ENCODE peak calls at places on chromosomes 5 and 9, in nine cellular contexts. One of them, this sample, is unnamed.

GRCh38 chr9:36867241-36867640 is 166.8 kb downstream of the PAX5 start:
- DNase-seq in heart left ventricle: no peak
- DNase-seq in right atrium auricular region: no peak
- DNase-seq in adipocyte: no peak
- DNase-seq in HepG2: no peak
- DNase-seq in neural progenitor cell: no peak
- DNase-seq in SK-N-SH: no peak
- DNase-seq in H1: no peak
- DNase-seq in AG04450: no peak
- DNase-seq in this sample: no peak

GRCh38 chr5:21063146-21063545 is 1075.1 kb upstream of the CDH18 start:
- DNase-seq in AG04450: no peak
- DNase-seq in SK-N-SH: no peak
- DNase-seq in right atrium auricular region: no peak
- DNase-seq in HepG2: no peak
- DNase-seq in neural progenitor cell: no peak
- DNase-seq in H1: no peak
- DNase-seq in heart left ventricle: no peak
- DNase-seq in adipocyte: no peak
- DNase-seq in this sample: no peak

GRCh38 chr5:148542812-148543211 is 111.5 kb downstream of the HTR4 start:
- DNase-seq in adipocyte: no peak
- DNase-seq in right atrium auricular region: no peak
- DNase-seq in AG04450: no peak
- DNase-seq in heart left ventricle: no peak
- DNase-seq in H1: no peak
- DNase-seq in SK-N-SH: no peak
- DNase-seq in neural progenitor cell: no peak
- DNase-seq in HepG2: no peak
- DNase-seq in this sample: no peak

GRCh38 chr9:4225291-4226119 is 74.4 kb downstream of the GLIS3 start:
- DNase-seq in AG04450: peak; percentile 67
- DNase-seq in HepG2: no peak
- DNase-seq in heart left ventricle: no peak
- DNase-seq in H1: no peak
- DNase-seq in neural progenitor cell: no peak
- DNase-seq in SK-N-SH: no peak
- DNase-seq in right atrium auricular region: no peak
- DNase-seq in adipocyte: peak; percentile 56
- DNase-seq in this sample: no peak

GRCh38 chr5:176151286-176151685 is 86.9 kb upstream of the SIMC1 start:
- DNase-seq in HepG2: no peak
- DNase-seq in H1: no peak
- DNase-seq in AG04450: peak; percentile 55
- DNase-seq in neural progenitor cell: no peak
- DNase-seq in adipocyte: peak; percentile 25
- DNase-seq in SK-N-SH: no peak
- DNase-seq in heart left ventricle: no peak
- DNase-seq in right atrium auricular region: no peak
- DNase-seq in this sample: no peak

GRCh38 chr5:118548761-118549160 is 439.6 kb downstream of the DTWD2 start:
- DNase-seq in SK-N-SH: no peak
- DNase-seq in H1: no peak
- DNase-seq in heart left ventricle: no peak
- DNase-seq in AG04450: no peak
- DNase-seq in neural progenitor cell: no peak
- DNase-seq in adipocyte: peak; percentile 95
- DNase-seq in right atrium auricular region: no peak
- DNase-seq in HepG2: peak; percentile 10
- DNase-seq in this sample: no peak

GRCh38 chr9:129702563-129702962 is 37.1 kb downstream of the PRRX2 start:
- DNase-seq in adipocyte: peak; percentile 91
- DNase-seq in AG04450: peak; percentile 69
- DNase-seq in SK-N-SH: no peak
- DNase-seq in HepG2: no peak
- DNase-seq in right atrium auricular region: no peak
- DNase-seq in neural progenitor cell: no peak
- DNase-seq in heart left ventricle: no peak
- DNase-seq in H1: no peak
- DNase-seq in this sample: no peak

GRCh38 chr5:19240150-19240549 is 747.9 kb downstream of the CDH18 start:
- DNase-seq in neural progenitor cell: no peak
- DNase-seq in SK-N-SH: no peak
- DNase-seq in HepG2: no peak
- DNase-seq in right atrium auricular region: no peak
- DNase-seq in heart left ventricle: no peak
- DNase-seq in AG04450: no peak
- DNase-seq in adipocyte: peak; percentile 60
- DNase-seq in H1: no peak
- DNase-seq in this sample: no peak

GRCh38 chr5:175521313-175521833 is 43.0 kb downstream of the SFXN1 start:
- DNase-seq in heart left ventricle: no peak
- DNase-seq in H1: no peak
- DNase-seq in SK-N-SH: no peak
- DNase-seq in neural progenitor cell: no peak
- DNase-seq in right atrium auricular region: no peak
- DNase-seq in AG04450: no peak
- DNase-seq in HepG2: no peak
- DNase-seq in adipocyte: no peak
- DNase-seq in this sample: no peak

GRCh38 chr5:81995407-81995806 is 23.6 kb downstream of the ATG10 start:
- DNase-seq in H1: no peak
- DNase-seq in HepG2: no peak
- DNase-seq in neural progenitor cell: no peak
- DNase-seq in AG04450: no peak
- DNase-seq in adipocyte: no peak
- DNase-seq in SK-N-SH: no peak
- DNase-seq in right atrium auricular region: no peak
- DNase-seq in heart left ventricle: no peak
- DNase-seq in this sample: no peak

GRCh38 chr5:170265527-170265926 is 32.0 kb downstream of the LCP2 start:
- DNase-seq in AG04450: no peak
- DNase-seq in HepG2: no peak
- DNase-seq in H1: no peak
- DNase-seq in right atrium auricular region: no peak
- DNase-seq in heart left ventricle: no peak
- DNase-seq in adipocyte: peak; percentile 17
- DNase-seq in SK-N-SH: no peak
- DNase-seq in neural progenitor cell: peak; percentile 39
- DNase-seq in this sample: no peak

GRCh38 chr5:1202798-1203185 is 1.4 kb downstream of the SLC6A19 start:
- DNase-seq in H1: no peak
- DNase-seq in neural progenitor cell: no peak
- DNase-seq in adipocyte: no peak
- DNase-seq in AG04450: no peak
- DNase-seq in HepG2: no peak
- DNase-seq in right atrium auricular region: no peak
- DNase-seq in heart left ventricle: peak; percentile 18
- DNase-seq in SK-N-SH: no peak
- DNase-seq in this sample: no peak

GRCh38 chr5:52491829-52492217 is 295.9 kb upstream of the ITGA1 start:
- DNase-seq in adipocyte: no peak
- DNase-seq in HepG2: no peak
- DNase-seq in H1: no peak
- DNase-seq in right atrium auricular region: no peak
- DNase-seq in heart left ventricle: no peak
- DNase-seq in neural progenitor cell: no peak
- DNase-seq in AG04450: no peak
- DNase-seq in SK-N-SH: no peak
- DNase-seq in this sample: no peak

DNA sequence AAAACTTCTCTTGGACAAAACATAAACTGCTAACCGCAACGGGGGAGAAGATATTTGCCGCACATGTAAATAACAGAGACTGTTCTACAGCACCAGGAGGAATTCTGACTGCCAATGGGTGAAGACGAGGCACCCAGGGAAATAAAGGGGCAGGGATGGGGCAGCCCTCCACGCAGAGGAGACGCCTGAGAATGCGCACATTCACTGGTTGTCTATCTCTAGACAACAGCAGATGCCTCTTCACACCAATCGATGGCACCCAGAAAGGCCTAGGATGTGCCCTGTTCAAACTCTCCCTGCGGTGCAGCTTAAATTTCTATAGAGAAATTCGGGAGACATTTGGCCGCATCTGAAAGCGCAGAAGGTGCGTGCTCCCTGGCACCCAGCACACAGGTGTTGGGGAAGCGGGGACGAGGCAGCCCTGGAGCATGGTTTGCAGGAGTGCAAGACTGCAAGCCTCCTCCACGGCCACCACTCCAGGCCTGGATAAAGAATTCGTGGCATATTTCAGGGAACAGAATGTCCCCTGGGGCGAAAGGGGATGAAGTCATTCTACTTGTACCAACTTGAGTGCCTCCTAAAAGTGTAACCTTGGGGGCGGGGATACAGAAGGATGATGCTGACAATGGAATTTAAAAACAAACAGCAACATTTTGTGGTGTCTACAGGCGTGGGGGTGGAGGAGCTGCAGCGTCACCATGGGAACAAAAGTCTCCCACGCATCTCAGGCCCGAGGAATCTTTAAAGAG is 6.3 kb upstream of the IRX2 start:
- DNase-seq in heart left ventricle: no peak
- DNase-seq in SK-N-SH: no peak
- DNase-seq in H1: no peak
- DNase-seq in HepG2: no peak
- DNase-seq in neural progenitor cell: no peak
- DNase-seq in adipocyte: no peak
- DNase-seq in right atrium auricular region: peak; percentile 52
- DNase-seq in AG04450: no peak
- DNase-seq in this sample: no peak
- H3K27me3 ChIP-seq in heart left ventricle: peaks cover 76% of the 10 kb centered on the region
- H3K27me3 ChIP-seq in SK-N-SH: peaks cover 71% of the 10 kb centered on the region
- H3K27me3 ChIP-seq in H1: peaks cover 22% of the 10 kb centered on the region
- H3K27me3 ChIP-seq in HepG2: peaks cover 35% of the 10 kb centered on the region
- H3K27me3 ChIP-seq in neural progenitor cell: peaks cover 61% of the 10 kb centered on the region
- H3K27me3 ChIP-seq in adipocyte: no peaks in the 10 kb centered on the region
- H3K27me3 ChIP-seq in right atrium auricular region: peaks cover 17% of the 10 kb centered on the region
- H3K27me3 ChIP-seq in AG04450: peaks cover 35% of the 10 kb centered on the region
- H3K27me3 ChIP-seq in this sample: no peaks in the 10 kb centered on the region

GRCh38 chr9:111572945-111573604 is 26.4 kb downstream of the PTGR1 start:
- DNase-seq in right atrium auricular region: no peak
- DNase-seq in H1: no peak
- DNase-seq in heart left ventricle: no peak
- DNase-seq in neural progenitor cell: no peak
- DNase-seq in HepG2: no peak
- DNase-seq in adipocyte: peak; percentile 80
- DNase-seq in AG04450: peak; percentile 93
- DNase-seq in SK-N-SH: no peak
- DNase-seq in this sample: no peak
- H3K9me3 ChIP-seq in right atrium auricular region: peaks cover 8% of the 10 kb centered on the region
- H3K9me3 ChIP-seq in H1: peaks cover 7% of the 10 kb centered on the region
- H3K9me3 ChIP-seq in heart left ventricle: no peaks in the 10 kb centered on the region
- H3K9me3 ChIP-seq in neural progenitor cell: no peaks in the 10 kb centered on the region
- H3K9me3 ChIP-seq in HepG2: no peaks in the 10 kb centered on the region
- H3K9me3 ChIP-seq in adipocyte: peaks cover 13% of the 10 kb centered on the region
- H3K9me3 ChIP-seq in AG04450: peaks cover 35% of the 10 kb centered on the region
- H3K9me3 ChIP-seq in SK-N-SH: no peaks in the 10 kb centered on the region
- H3K9me3 ChIP-seq in this sample: no peaks in the 10 kb centered on the region

GRCh38 chr5:135490245-135491037 is 38.3 kb upstream of the TIFAB start:
- DNase-seq in neural progenitor cell: peak; percentile 81
- DNase-seq in AG04450: no peak
- DNase-seq in right atrium auricular region: no peak
- DNase-seq in heart left ventricle: no peak
- DNase-seq in H1: no peak
- DNase-seq in SK-N-SH: no peak
- DNase-seq in HepG2: no peak
- DNase-seq in adipocyte: no peak
- DNase-seq in this sample: no peak

GRCh38 chr5:135491038-135491551 is 38.9 kb upstream of the TIFAB start:
- DNase-seq in heart left ventricle: no peak
- DNase-seq in H1: no peak
- DNase-seq in AG04450: no peak
- DNase-seq in SK-N-SH: no peak
- DNase-seq in adipocyte: no peak
- DNase-seq in HepG2: no peak
- DNase-seq in neural progenitor cell: peak; percentile 52
- DNase-seq in right atrium auricular region: no peak
- DNase-seq in this sample: no peak

GRCh38 chr5:135488727-135489465 is 36.7 kb upstream of the TIFAB start:
- DNase-seq in right atrium auricular region: no peak
- DNase-seq in H1: peak; percentile 62
- DNase-seq in heart left ventricle: no peak
- DNase-seq in neural progenitor cell: peak; percentile 97
- DNase-seq in adipocyte: peak; percentile 85
- DNase-seq in SK-N-SH: peak; percentile 61
- DNase-seq in AG04450: peak; percentile 45
- DNase-seq in HepG2: peak; percentile 81
- DNase-seq in this sample: peak; percentile 14

GRCh38 chr5:135487839-135488514 is 35.8 kb upstream of the TIFAB start:
- DNase-seq in neural progenitor cell: peak; percentile 69
- DNase-seq in AG04450: no peak
- DNase-seq in SK-N-SH: no peak
- DNase-seq in HepG2: no peak
- DNase-seq in right atrium auricular region: no peak
- DNase-seq in H1: no peak
- DNase-seq in adipocyte: no peak
- DNase-seq in heart left ventricle: no peak
- DNase-seq in this sample: no peak

DNA sequence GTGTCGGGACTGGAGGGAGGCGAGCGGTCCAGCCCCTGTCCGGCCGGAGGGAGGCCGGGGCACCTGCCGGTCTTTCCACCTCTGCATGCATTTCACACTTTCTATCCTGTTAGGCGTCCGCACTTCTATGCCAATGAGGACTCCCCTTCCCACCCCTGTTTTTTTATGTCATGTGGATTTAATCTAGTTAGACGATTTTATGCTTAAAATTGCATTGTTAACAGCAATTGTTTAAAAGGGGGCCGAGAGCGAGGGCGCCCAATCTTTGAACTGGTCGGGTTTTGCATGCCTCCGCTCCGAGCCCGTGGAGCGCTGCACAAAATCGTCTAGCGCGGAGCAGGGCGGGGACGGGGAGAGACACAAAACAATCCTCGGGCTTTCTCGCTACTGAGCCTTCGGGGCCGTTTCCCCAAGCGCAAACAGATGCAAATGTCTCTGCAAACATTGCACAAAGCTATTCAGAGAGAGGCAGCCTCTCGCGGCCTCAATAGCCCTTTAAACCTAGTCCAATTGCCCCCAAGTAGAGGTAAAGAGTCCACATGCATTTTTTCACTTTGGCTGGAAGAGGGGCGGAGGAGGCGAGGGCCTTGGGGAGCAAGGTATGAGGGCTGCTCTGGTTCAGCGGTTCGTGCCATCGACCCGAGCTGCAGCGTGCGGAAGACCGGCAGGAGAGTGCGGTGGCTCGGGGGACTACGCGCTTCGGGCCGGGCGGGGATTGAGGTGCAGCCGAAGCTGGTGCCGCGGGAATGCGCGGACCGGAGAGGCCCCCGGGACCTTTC is 37.5 kb upstream of the TIFAB start:
- DNase-seq in HepG2: peak; percentile 80
- DNase-seq in AG04450: no peak
- DNase-seq in heart left ventricle: no peak
- DNase-seq in adipocyte: no peak
- DNase-seq in neural progenitor cell: peak; percentile 61
- DNase-seq in right atrium auricular region: no peak
- DNase-seq in H1: no peak
- DNase-seq in SK-N-SH: no peak
- DNase-seq in this sample: no peak
- H3K27me3 ChIP-seq in HepG2: peaks cover 24% of the 10 kb centered on the region
- H3K27me3 ChIP-seq in AG04450: peaks cover 18% of the 10 kb centered on the region
- H3K27me3 ChIP-seq in heart left ventricle: peaks cover 49% of the 10 kb centered on the region
- H3K27me3 ChIP-seq in adipocyte: peaks cover 40% of the 10 kb centered on the region
- H3K27me3 ChIP-seq in neural progenitor cell: peaks cover 100% of the 10 kb centered on the region
- H3K27me3 ChIP-seq in right atrium auricular region: peaks cover 12% of the 10 kb centered on the region
- H3K27me3 ChIP-seq in H1: peaks cover 100% of the 10 kb centered on the region
- H3K27me3 ChIP-seq in SK-N-SH: no peaks in the 10 kb centered on the region
- H3K27me3 ChIP-seq in this sample: no peaks in the 10 kb centered on the region

GRCh38 chr5:178883815-178884430 is 11.8 kb upstream of the ZFP2 start:
- DNase-seq in HepG2: no peak
- DNase-seq in H1: no peak
- DNase-seq in right atrium auricular region: no peak
- DNase-seq in SK-N-SH: no peak
- DNase-seq in AG04450: no peak
- DNase-seq in heart left ventricle: no peak
- DNase-seq in adipocyte: no peak
- DNase-seq in neural progenitor cell: no peak
- DNase-seq in this sample: no peak
- H3K9me3 ChIP-seq in HepG2: peaks cover 86% of the 10 kb centered on the region
- H3K9me3 ChIP-seq in H1: peaks cover 53% of the 10 kb centered on the region
- H3K9me3 ChIP-seq in right atrium auricular region: peaks cover 97% of the 10 kb centered on the region
- H3K9me3 ChIP-seq in SK-N-SH: peaks cover 38% of the 10 kb centered on the region
- H3K9me3 ChIP-seq in AG04450: peaks cover 32% of the 10 kb centered on the region
- H3K9me3 ChIP-seq in heart left ventricle: peaks cover 8% of the 10 kb centered on the region
- H3K9me3 ChIP-seq in adipocyte: peaks cover 96% of the 10 kb centered on the region
- H3K9me3 ChIP-seq in neural progenitor cell: peaks cover 72% of the 10 kb centered on the region
- H3K9me3 ChIP-seq in this sample: peaks cover 32% of the 10 kb centered on the region

This sample was measured in HAP-1.